ENCODE peak calls at places on chromosomes 2 and 18, in seven cellular contexts. L is heart left ventricle, M is SK-MEL-5, O is sciatic nerve, W is fibroblast of lung, F is left kidney, Q is ecto neural progenitor cell. B is an unnamed sample.

GRCh38 chr2:223759569-223760430 is 77.6 kb downstream of the AP1S3 start:
- DNase-seq in L (no peak), W (peak; percentile 33), F (no peak), M (peak; percentile 28), O (no peak), Q (no peak), B (no peak)

GRCh38 chr2:121903037-121903689 is 147.7 kb downstream of the TSN start:
- DNase-seq in Q (no peak), W (no peak), F (peak; percentile 32), O (no peak), M (no peak), L (peak; percentile 66), B (no peak)

GRCh38 chr2:239308696-239309397 is 92.0 kb downstream of the HDAC4 start:
- DNase-seq in O (peak; percentile 75), M (no peak), W (peak; percentile 82), L (no peak), F (peak; percentile 64), Q (peak; percentile 32), B (no peak)

GRCh38 chr18:79422022-79422782 is 26.5 kb downstream of the NFATC1 start:
- DNase-seq in O (no peak), M (no peak), Q (no peak), L (no peak), W (peak; percentile 18), F (no peak), B (no peak)

GRCh38 chr2:162197095-162197825 is 45.2 kb upstream of the GCG start:
- DNase-seq in Q (no peak), L (no peak), M (no peak), W (peak; percentile 54), O (no peak), F (no peak), B (no peak)

GRCh38 chr2:131724019-131724418 is 196.3 kb downstream of the CCDC74A start:
- DNase-seq in L (peak; percentile 40), M (no peak), O (no peak), Q (no peak), W (peak; percentile 14), F (peak; percentile 3), B (no peak)

GRCh38 chr2:107633580-107634147 is 193.0 kb upstream of the RGPD4 start:
- DNase-seq in M (no peak), L (no peak), W (peak; percentile 84), O (no peak), Q (no peak), F (no peak), B (no peak)

GRCh38 chr2:216350214-216350789 is 22.0 kb downstream of the MARCHF4 start:
- DNase-seq in M (no peak), O (no peak), L (no peak), W (peak; percentile 50), Q (no peak), F (no peak), B (peak; percentile 66)

GRCh38 chr18:62982600-62983251 is 267.4 kb downstream of the PHLPP1 start:
- DNase-seq in W (peak; percentile 71), F (peak; percentile 88), M (peak; percentile 69), L (no peak), O (peak; percentile 77), Q (peak; percentile 63), B (no peak)

GRCh38 chr2:215728504-215729065 is 284.8 kb downstream of the MREG start:
- DNase-seq in F (no peak), M (no peak), W (peak; percentile 99), L (no peak), Q (no peak), O (no peak), B (no peak)

GRCh38 chr2:148720501-148720998 is 76.0 kb downstream of the EPC2 start:
- DNase-seq in L (no peak), M (no peak), F (no peak), W (peak; percentile 76), Q (no peak), O (no peak), B (no peak)

GRCh38 chr2:241768251-241768711 is 8.3 kb upstream of the GAL3ST2 start:
- DNase-seq in O (peak; percentile 50), W (no peak), M (no peak), F (no peak), Q (no peak), L (no peak), B (no peak)

GRCh38 chr2:239601880-239602279 is 201.1 kb upstream of the HDAC4 start:
- DNase-seq in M (no peak), F (no peak), O (no peak), Q (no peak), W (no peak), L (no peak), B (no peak)

GRCh38 chr18:11162889-11163288 is 13.5 kb upstream of the PIEZO2 start:
- DNase-seq in L (no peak), O (no peak), F (no peak), Q (no peak), M (no peak), W (no peak), B (no peak)

B was measured in esophagus muscularis mucosa.